ENCODE peak calls at places on chromosome 17, in nine cellular contexts. E, M, P, F, T, K, C, U and I are unnamed samples.

GRCh38 chr17:15436399-15437369 is 30.7 kb downstream of the CDRT4 start:
- DNase-seq in E (no peak), M (no peak), P (peak), F (peak), T (peak), K (peak), C (peak), U (peak), I (peak)

GRCh38 chr17:67421869-67422273 is 44.8 kb downstream of the PITPNC1 start:
- DNase-seq in E (peak), M (no peak), P (peak), F (no peak), T (peak), K (peak), C (peak), U (peak), I (peak)

GRCh38 chr17:75481194-75482059 is 25.0 kb downstream of the TMEM94 start:
- DNase-seq in E (no peak), M (no peak), P (no peak), F (no peak), T (no peak), K (no peak), C (no peak), U (no peak), I (no peak)

GRCh38 chr17:79221597-79221996 is 147.0 kb downstream of the ENGASE start:
- DNase-seq in E (no peak), M (no peak), P (no peak), F (no peak), T (no peak), K (no peak), C (no peak), U (no peak), I (no peak)

GRCh38 chr17:44350733-44351226 is 5.7 kb downstream of the GRN start:
- DNase-seq in E (peak), M (no peak), P (peak), F (peak), T (peak), K (peak), C (peak), U (no peak), I (no peak)

GRCh38 chr17:30950669-30951399 is 20.0 kb upstream of the RNF135 start:
- DNase-seq in E (peak), M (peak), P (peak), F (peak), T (no peak), K (no peak), C (peak), U (peak), I (peak)

GRCh38 chr17:43308999-43309398 is 75.2 kb upstream of the RNU2-1 start:
- DNase-seq in E (no peak), M (peak), P (no peak), F (no peak), T (no peak), K (no peak), C (no peak), U (no peak), I (no peak)

GRCh38 chr17:14143678-14144077 is 74.4 kb downstream of the COX10 start:
- DNase-seq in E (peak), M (no peak), P (no peak), F (no peak), T (no peak), K (no peak), C (peak), U (no peak), I (peak)

GRCh38 chr17:46020998-46021397 is 21.9 kb downstream of the STH start:
- DNase-seq in E (no peak), M (no peak), P (no peak), F (no peak), T (no peak), K (no peak), C (no peak), U (no peak), I (no peak)

GRCh38 chr17:34146440-34147043 is 108.5 kb upstream of the CCL2 start:
- DNase-seq in E (no peak), M (peak), P (no peak), F (peak), T (peak), K (peak), C (no peak), U (no peak), I (peak)

GRCh38 chr17:57682667-57683066 is 62.4 kb downstream of the CCDC182 start:
- DNase-seq in E (no peak), M (no peak), P (no peak), F (no peak), T (no peak), K (no peak), C (no peak), U (no peak), I (no peak)

GRCh38 chr17:30809867-30810266 is 14.6 kb downstream of the CRLF3 start:
- DNase-seq in E (no peak), M (no peak), P (no peak), F (no peak), T (no peak), K (no peak), C (no peak), U (no peak), I (no peak)

GRCh38 chr17:45997166-45997565 is 1.9 kb upstream of the STH start:
- DNase-seq in E (no peak), M (no peak), P (no peak), F (no peak), T (no peak), K (no peak), C (no peak), U (no peak), I (no peak)

GRCh38 chr17:46262271-46262670 is 32.7 kb upstream of the LRRC37A start:
- DNase-seq in E (no peak), M (no peak), P (no peak), F (no peak), T (no peak), K (no peak), C (no peak), U (no peak), I (no peak)

GRCh38 chr17:48011405-48012150 is 26.0 kb downstream of the COPZ2 start:
- DNase-seq in E (peak), M (no peak), P (peak), F (no peak), T (peak), K (peak), C (peak), U (no peak), I (no peak)
- H3K4me3 ChIP-seq in E (peak), M (no peak), P (peak), F (peak), T (no peak), K (peak), C (peak), U (peak), I (peak)

GRCh38 chr17:28256370-28256769 is 62.6 kb upstream of the TMEM97 start:
- DNase-seq in E (no peak), M (no peak), P (no peak), F (no peak), T (no peak), K (no peak), C (no peak), U (no peak), I (no peak)
- TF ChIP-seq CTCF in E (no peak), M (no peak), P (no peak), F (no peak), T (no peak), K (no peak), C (no peak), U (no peak), I (no peak)

GRCh38 chr17:16988749-16989229 is 16.9 kb upstream of the TNFRSF13B start:
- DNase-seq in E (peak), M (no peak), P (no peak), F (no peak), T (no peak), K (peak), C (no peak), U (no peak), I (no peak)
- H3K4me3 ChIP-seq in E (no peak), M (no peak), P (no peak), F (no peak), T (no peak), K (peak), C (no peak), U (no peak), I (no peak)

GRCh38 chr17:29686998-29687397 is 64.3 kb upstream of the CORO6 start:
- DNase-seq in E (no peak), M (no peak), P (no peak), F (no peak), T (no peak), K (no peak), C (no peak), U (no peak), I (no peak)

GRCh38 chr17:29682987-29683386 is 60.3 kb upstream of the CORO6 start:
- DNase-seq in E (no peak), M (no peak), P (peak), F (no peak), T (no peak), K (no peak), C (no peak), U (no peak), I (peak)

GRCh38 chr17:29677139-29677834 is 54.6 kb upstream of the CORO6 start:
- DNase-seq in E (no peak), M (no peak), P (peak), F (no peak), T (no peak), K (no peak), C (no peak), U (no peak), I (no peak)

GRCh38 chr17:29683481-29683880 is 60.8 kb upstream of the CORO6 start:
- DNase-seq in E (no peak), M (no peak), P (no peak), F (no peak), T (no peak), K (no peak), C (no peak), U (no peak), I (no peak)

GRCh38 chr17:29682054-29682453 is 59.3 kb upstream of the CORO6 start:
- DNase-seq in E (no peak), M (no peak), P (no peak), F (no peak), T (no peak), K (peak), C (no peak), U (no peak), I (no peak)
- TF ChIP-seq CTCF in E (no peak), M (peak), P (peak), F (peak), T (no peak), K (no peak), C (no peak), U (peak), I (no peak)